ENCODE peak calls at places on chromosomes 2 and 18, in six cellular contexts. M, I, U, Y, L and X are unnamed samples.

GRCh38 chr2:69138793-69139510 is 126.0 kb downstream of the ANTXR1 start:
- DNase-seq in Y (peak; percentile 82), U (peak; percentile 84), L (no peak), M (peak; percentile 92), I (peak; percentile 81), X (no peak)

GRCh38 chr2:24993797-24994196 is 22.0 kb upstream of the DNAJC27 start:
- DNase-seq in Y (no peak), I (no peak), U (peak; percentile 5), M (peak; percentile 50), L (no peak), X (no peak)

GRCh38 chr2:65501074-65501473 is 68.7 kb upstream of the SPRED2 start:
- DNase-seq in U (no peak), L (no peak), M (no peak), I (no peak), Y (no peak), X (no peak)

GRCh38 chr2:156191547-156191946 is 141.0 kb downstream of the NR4A2 start:
- DNase-seq in Y (peak; percentile 56), L (no peak), U (peak; percentile 13), M (no peak), I (no peak), X (no peak)

GRCh38 chr2:85737961-85738360 is 15.8 kb upstream of the ATOH8 start:
- DNase-seq in I (no peak), M (no peak), L (peak; percentile 65), U (no peak), Y (no peak), X (no peak)

GRCh38 chr2:42569116-42569711 is 782 bp downstream of the MTA3 start:
- DNase-seq in U (peak; percentile 53), I (no peak), Y (peak; percentile 67), M (peak; percentile 56), L (peak; percentile 83), X (no peak)

GRCh38 chr2:158828378-158829136 is 33.4 kb downstream of the DAPL1 start:
- DNase-seq in L (no peak), U (peak; percentile 67), I (no peak), M (no peak), Y (peak; percentile 83), X (no peak)

GRCh38 chr2:36701391-36701795 is 4.9 kb downstream of the VIT start:
- DNase-seq in I (no peak), U (peak; percentile 23), L (no peak), Y (peak; percentile 56), M (no peak), X (no peak)

GRCh38 chr2:18795881-18796280 is 206.5 kb upstream of the NT5C1B start:
- DNase-seq in M (peak; percentile 53), I (no peak), Y (peak; percentile 70), U (peak; percentile 44), L (no peak), X (no peak)

DNA sequence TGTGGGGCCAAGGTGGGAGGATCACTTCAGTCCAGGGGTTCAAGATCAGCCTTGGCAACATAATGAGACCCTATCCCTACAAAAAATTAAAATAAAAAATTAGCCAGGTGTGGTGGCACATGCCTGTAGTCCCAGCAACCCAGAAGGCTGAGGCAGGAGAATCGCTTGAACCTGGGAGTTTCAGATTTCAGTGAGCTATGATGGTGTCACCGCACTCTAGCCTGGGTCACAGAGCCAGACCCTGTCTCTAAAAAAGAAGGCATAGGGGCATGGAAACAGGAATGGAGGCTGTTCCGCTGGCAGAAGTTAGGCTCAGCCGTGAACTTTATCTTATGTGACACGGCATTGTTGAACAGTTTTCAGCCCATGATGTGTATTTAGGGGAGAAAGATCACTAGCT is 47.5 kb downstream of the SH3RF3 start:
- DNase-seq in U (no peak), L (no peak), Y (no peak), I (no peak), M (no peak), X (no peak)
- H3K9me3 ChIP-seq in U (no peaks in the 10 kb centered on the region), L (no peaks in the 10 kb centered on the region), Y (peaks cover 5% of the 10 kb centered on the region), I (no peaks in the 10 kb centered on the region), M (no peaks in the 10 kb centered on the region), X (peaks cover 9% of the 10 kb centered on the region)

GRCh38 chr2:237651761-237652160 is 24.4 kb downstream of the LRRFIP1 start:
- DNase-seq in Y (no peak), U (no peak), I (no peak), L (no peak), M (no peak), X (no peak)
- H3K9me3 ChIP-seq in Y (peaks cover under 1% of the 10 kb centered on the region), U (no peaks in the 10 kb centered on the region), I (no peaks in the 10 kb centered on the region), L (no peaks in the 10 kb centered on the region), M (no peaks in the 10 kb centered on the region), X (no peaks in the 10 kb centered on the region)

GRCh38 chr2:220410296-220410695 is 782.9 kb downstream of the SLC4A3 start:
- DNase-seq in Y (no peak), U (no peak), I (no peak), L (no peak), M (no peak), X (no peak)
- H3K9me3 ChIP-seq in Y (peaks cover 46% of the 10 kb centered on the region), U (no peaks in the 10 kb centered on the region), I (no peaks in the 10 kb centered on the region), L (peaks cover 24% of the 10 kb centered on the region), M (no peaks in the 10 kb centered on the region), X (peaks cover 12% of the 10 kb centered on the region)

GRCh38 chr18:14922965-14923565 is 175.1 kb downstream of the ANKRD30B start:
- DNase-seq in Y (no peak), M (no peak), L (no peak), U (no peak), I (no peak), X (no peak)

GRCh38 chr18:14920976-14921375 is 173.0 kb downstream of the ANKRD30B start:
- DNase-seq in I (no peak), U (no peak), Y (no peak), M (no peak), L (no peak), X (no peak)

GRCh38 chr18:14924226-14924625 is 176.3 kb downstream of the ANKRD30B start:
- DNase-seq in U (no peak), Y (peak; percentile 1), I (no peak), M (no peak), L (no peak), X (no peak)

GRCh38 chr18:14921547-14921946 is 173.6 kb downstream of the ANKRD30B start:
- DNase-seq in M (no peak), Y (no peak), L (no peak), I (no peak), U (no peak), X (no peak)

DNA sequence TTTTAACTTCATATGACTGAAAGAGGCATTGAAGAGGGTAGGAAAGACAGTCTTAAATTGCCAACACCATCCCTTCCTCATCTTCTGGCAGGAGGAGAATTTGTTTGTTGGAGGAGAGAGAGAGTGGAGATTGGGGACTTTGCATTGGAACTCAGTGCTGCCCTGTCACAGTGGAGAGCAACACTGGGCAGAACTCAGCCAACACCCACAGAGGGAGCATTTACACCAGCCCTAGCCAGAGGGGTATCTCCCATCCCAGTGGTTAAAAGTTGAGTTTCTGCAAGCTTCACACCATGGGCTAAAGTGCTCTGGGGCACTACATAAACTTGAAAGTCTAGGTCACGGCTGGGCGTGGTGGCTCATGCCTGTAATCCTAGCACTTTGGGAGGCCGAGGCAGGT is 174.1 kb downstream of the ANKRD30B start:
- DNase-seq in U (no peak), M (no peak), L (no peak), Y (no peak), I (no peak), X (no peak)
- H3K9me3 ChIP-seq in U (no peaks in the 10 kb centered on the region), M (no peaks in the 10 kb centered on the region), L (no peaks in the 10 kb centered on the region), Y (no peaks in the 10 kb centered on the region), I (no peaks in the 10 kb centered on the region), X (no peaks in the 10 kb centered on the region)

GRCh38 chr2:82124629-82125028 is 1820.1 kb upstream of the LRRTM1 start:
- DNase-seq in I (no peak), Y (no peak), U (peak; percentile 3), L (no peak), M (peak; percentile 0), X (no peak)
- H3K9me3 ChIP-seq in I (no peaks in the 10 kb centered on the region), Y (no peaks in the 10 kb centered on the region), U (no peaks in the 10 kb centered on the region), L (no peaks in the 10 kb centered on the region), M (no peaks in the 10 kb centered on the region), X (no peaks in the 10 kb centered on the region)